ENCODE peak calls at places on chromosomes 16 and 17, in six cellular contexts. One of them, this sample, is unnamed.

GRCh38 chr17:49968380-49969133 is 433 bp upstream of the DLX4 start:
- DNase-seq in gastrocnemius medialis: peak; percentile 23
- DNase-seq in lung: peak; percentile 75
- DNase-seq in neural progenitor cell: peak; percentile 93
- DNase-seq in transverse colon: peak; percentile 63
- DNase-seq in PC-9: peak; percentile 80
- DNase-seq in this sample: peak; percentile 46

GRCh38 chr17:61139219-61139618 is 260.4 kb upstream of the TBX2 start:
- DNase-seq in gastrocnemius medialis: no peak
- DNase-seq in lung: no peak
- DNase-seq in neural progenitor cell: no peak
- DNase-seq in transverse colon: peak; percentile 45
- DNase-seq in PC-9: peak; percentile 35
- DNase-seq in this sample: no peak

GRCh38 chr16:81279375-81279774 is 35.4 kb upstream of the GAN start:
- DNase-seq in gastrocnemius medialis: no peak
- DNase-seq in lung: no peak
- DNase-seq in neural progenitor cell: no peak
- DNase-seq in transverse colon: no peak
- DNase-seq in PC-9: no peak
- DNase-seq in this sample: no peak

GRCh38 chr16:54275956-54276355 is 10.6 kb downstream of the IRX3 start:
- DNase-seq in gastrocnemius medialis: no peak
- DNase-seq in lung: no peak
- DNase-seq in neural progenitor cell: no peak
- DNase-seq in transverse colon: no peak
- DNase-seq in PC-9: no peak
- DNase-seq in this sample: no peak

GRCh38 chr16:16144416-16144815 is 78.9 kb downstream of the ABCC6 start:
- DNase-seq in gastrocnemius medialis: peak; percentile 26
- DNase-seq in lung: no peak
- DNase-seq in neural progenitor cell: no peak
- DNase-seq in transverse colon: no peak
- DNase-seq in PC-9: peak; percentile 63
- DNase-seq in this sample: no peak

GRCh38 chr17:18950944-18951905 is 740 bp upstream of the SLC5A10 start:
- DNase-seq in gastrocnemius medialis: no peak
- DNase-seq in lung: no peak
- DNase-seq in neural progenitor cell: no peak
- DNase-seq in transverse colon: no peak
- DNase-seq in PC-9: no peak
- DNase-seq in this sample: peak; percentile 62

GRCh38 chr16:4215106-4215505 is 26.8 kb downstream of the SRL start:
- DNase-seq in gastrocnemius medialis: peak; percentile 85
- DNase-seq in lung: no peak
- DNase-seq in neural progenitor cell: no peak
- DNase-seq in transverse colon: no peak
- DNase-seq in PC-9: no peak
- DNase-seq in this sample: no peak

GRCh38 chr17:2071421-2072281 is 16.7 kb downstream of the HIC1 start:
- DNase-seq in gastrocnemius medialis: no peak
- DNase-seq in lung: no peak
- DNase-seq in neural progenitor cell: no peak
- DNase-seq in transverse colon: peak; percentile 40
- DNase-seq in PC-9: no peak
- DNase-seq in this sample: no peak

GRCh38 chr17:2701161-2701995 is 10.2 kb downstream of the CLUH start:
- DNase-seq in gastrocnemius medialis: peak; percentile 20
- DNase-seq in lung: no peak
- DNase-seq in neural progenitor cell: no peak
- DNase-seq in transverse colon: no peak
- DNase-seq in PC-9: no peak
- DNase-seq in this sample: no peak

GRCh38 chr16:56985288-56985961 is 3.9 kb upstream of the NLRC5 start:
- DNase-seq in gastrocnemius medialis: peak; percentile 63
- DNase-seq in lung: peak; percentile 49
- DNase-seq in neural progenitor cell: no peak
- DNase-seq in transverse colon: peak; percentile 72
- DNase-seq in PC-9: peak; percentile 59
- DNase-seq in this sample: peak; percentile 54

GRCh38 chr16:81569361-81570034 is 124.9 kb downstream of the CMIP start:
- DNase-seq in gastrocnemius medialis: no peak
- DNase-seq in lung: no peak
- DNase-seq in neural progenitor cell: no peak
- DNase-seq in transverse colon: no peak
- DNase-seq in PC-9: no peak
- DNase-seq in this sample: no peak

GRCh38 chr17:1907818-1908698 is 78.3 kb downstream of the RPA1 start:
- DNase-seq in gastrocnemius medialis: no peak
- DNase-seq in lung: no peak
- DNase-seq in neural progenitor cell: peak; percentile 92
- DNase-seq in transverse colon: no peak
- DNase-seq in PC-9: no peak
- DNase-seq in this sample: peak; percentile 33

GRCh38 chr17:32267690-32268205 is 2.1 kb downstream of the RHBDL3 start:
- DNase-seq in gastrocnemius medialis: no peak
- DNase-seq in lung: no peak
- DNase-seq in neural progenitor cell: peak; percentile 37
- DNase-seq in transverse colon: no peak
- DNase-seq in PC-9: peak; percentile 22
- DNase-seq in this sample: no peak

GRCh38 chr16:76246587-76246986 is 30.6 kb upstream of the CNTNAP4 start:
- DNase-seq in gastrocnemius medialis: no peak
- DNase-seq in lung: no peak
- DNase-seq in neural progenitor cell: no peak
- DNase-seq in transverse colon: no peak
- DNase-seq in PC-9: no peak
- DNase-seq in this sample: no peak

GRCh38 chr16:67804853-67805542 is 1.4 kb downstream of the RANBP10 start:
- DNase-seq in gastrocnemius medialis: no peak
- DNase-seq in lung: no peak
- DNase-seq in neural progenitor cell: no peak
- DNase-seq in transverse colon: no peak
- DNase-seq in PC-9: no peak
- DNase-seq in this sample: no peak

GRCh38 chr16:85687651-85688471 is 893 bp downstream of the GINS2 start:
- DNase-seq in gastrocnemius medialis: no peak
- DNase-seq in lung: no peak
- DNase-seq in neural progenitor cell: no peak
- DNase-seq in transverse colon: peak; percentile 54
- DNase-seq in PC-9: no peak
- DNase-seq in this sample: no peak

GRCh38 chr16:84482001-84482891 is 22.2 kb downstream of the MEAK7 start:
- DNase-seq in gastrocnemius medialis: no peak
- DNase-seq in lung: no peak
- DNase-seq in neural progenitor cell: no peak
- DNase-seq in transverse colon: no peak
- DNase-seq in PC-9: no peak
- DNase-seq in this sample: peak; percentile 42

GRCh38 chr17:8248751-8249607 is at the start of gene PFAS:
- DNase-seq in gastrocnemius medialis: peak; percentile 92
- DNase-seq in lung: peak; percentile 96
- DNase-seq in neural progenitor cell: peak; percentile 97
- DNase-seq in transverse colon: peak; percentile 97
- DNase-seq in PC-9: peak; percentile 96
- DNase-seq in this sample: peak; percentile 97

GRCh38 chr16:30551781-30552180 is 6.4 kb downstream of the ZNF764 start:
- DNase-seq in gastrocnemius medialis: no peak
- DNase-seq in lung: peak; percentile 65
- DNase-seq in neural progenitor cell: no peak
- DNase-seq in transverse colon: no peak
- DNase-seq in PC-9: no peak
- DNase-seq in this sample: no peak

GRCh38 chr17:47741793-47742145 is 8.7 kb downstream of the TBX21 start:
- DNase-seq in gastrocnemius medialis: no peak
- DNase-seq in lung: no peak
- DNase-seq in neural progenitor cell: no peak
- DNase-seq in transverse colon: no peak
- DNase-seq in PC-9: no peak
- DNase-seq in this sample: no peak

GRCh38 chr17:65712383-65713267 is 151.2 kb upstream of the AXIN2 start:
- DNase-seq in gastrocnemius medialis: no peak
- DNase-seq in lung: no peak
- DNase-seq in neural progenitor cell: no peak
- DNase-seq in transverse colon: no peak
- DNase-seq in PC-9: no peak
- DNase-seq in this sample: no peak

GRCh38 chr16:54431041-54431996 is 144.7 kb upstream of the IRX3 start:
- DNase-seq in gastrocnemius medialis: no peak
- DNase-seq in lung: no peak
- DNase-seq in neural progenitor cell: no peak
- DNase-seq in transverse colon: no peak
- DNase-seq in PC-9: no peak
- DNase-seq in this sample: no peak

GRCh38 chr17:49344914-49345313 is 17.1 kb downstream of the ZNF652 start:
- DNase-seq in gastrocnemius medialis: no peak
- DNase-seq in lung: no peak
- DNase-seq in neural progenitor cell: no peak
- DNase-seq in transverse colon: no peak
- DNase-seq in PC-9: no peak
- DNase-seq in this sample: no peak

GRCh38 chr16:263944-264343 is 11.8 kb downstream of the RGS11 start:
- DNase-seq in gastrocnemius medialis: no peak
- DNase-seq in lung: no peak
- DNase-seq in neural progenitor cell: no peak
- DNase-seq in transverse colon: no peak
- DNase-seq in PC-9: no peak
- DNase-seq in this sample: no peak

GRCh38 chr16:49019081-49019633 is 262.5 kb downstream of the CBLN1 start:
- DNase-seq in gastrocnemius medialis: no peak
- DNase-seq in lung: no peak
- DNase-seq in neural progenitor cell: peak; percentile 67
- DNase-seq in transverse colon: no peak
- DNase-seq in PC-9: no peak
- DNase-seq in this sample: no peak

GRCh38 chr16:51408357-51408756 is 257.3 kb upstream of the SALL1 start:
- DNase-seq in gastrocnemius medialis: no peak
- DNase-seq in lung: no peak
- DNase-seq in neural progenitor cell: no peak
- DNase-seq in transverse colon: no peak
- DNase-seq in PC-9: no peak
- DNase-seq in this sample: no peak

GRCh38 chr16:87735270-87736002 is 30.4 kb downstream of the KLHDC4 start:
- DNase-seq in gastrocnemius medialis: no peak
- DNase-seq in lung: no peak
- DNase-seq in neural progenitor cell: no peak
- DNase-seq in transverse colon: no peak
- DNase-seq in PC-9: no peak
- DNase-seq in this sample: no peak

GRCh38 chr16:57349212-57350031 is 9.2 kb upstream of the CCL22 start:
- DNase-seq in gastrocnemius medialis: no peak
- DNase-seq in lung: peak; percentile 27
- DNase-seq in neural progenitor cell: no peak
- DNase-seq in transverse colon: peak; percentile 32
- DNase-seq in PC-9: no peak
- DNase-seq in this sample: no peak

GRCh38 chr17:27756467-27757371 is 43.6 kb downstream of the NOS2 start:
- DNase-seq in gastrocnemius medialis: no peak
- DNase-seq in lung: peak; percentile 50
- DNase-seq in neural progenitor cell: peak; percentile 64
- DNase-seq in transverse colon: peak; percentile 68
- DNase-seq in PC-9: peak; percentile 51
- DNase-seq in this sample: no peak

GRCh38 chr16:55510185-55510805 is 1.4 kb downstream of the LPCAT2 start:
- DNase-seq in gastrocnemius medialis: no peak
- DNase-seq in lung: no peak
- DNase-seq in neural progenitor cell: no peak
- DNase-seq in transverse colon: no peak
- DNase-seq in PC-9: no peak
- DNase-seq in this sample: no peak

GRCh38 chr16:87897563-87898505 is 28.5 kb upstream of the SLC7A5 start:
- DNase-seq in gastrocnemius medialis: no peak
- DNase-seq in lung: no peak
- DNase-seq in neural progenitor cell: no peak
- DNase-seq in transverse colon: no peak
- DNase-seq in PC-9: no peak
- DNase-seq in this sample: no peak

GRCh38 chr17:17892731-17893130 is 55.9 kb upstream of the SREBF1 start:
- DNase-seq in gastrocnemius medialis: no peak
- DNase-seq in lung: no peak
- DNase-seq in neural progenitor cell: no peak
- DNase-seq in transverse colon: no peak
- DNase-seq in PC-9: no peak
- DNase-seq in this sample: no peak
- H3K27me3 ChIP-seq in gastrocnemius medialis: no peaks in the 10 kb centered on the region
- H3K27me3 ChIP-seq in lung: no peaks in the 10 kb centered on the region
- H3K27me3 ChIP-seq in neural progenitor cell: no peaks in the 10 kb centered on the region
- H3K27me3 ChIP-seq in transverse colon: no peaks in the 10 kb centered on the region
- H3K27me3 ChIP-seq in PC-9: no peaks in the 10 kb centered on the region
- H3K27me3 ChIP-seq in this sample: no peaks in the 10 kb centered on the region

DNA sequence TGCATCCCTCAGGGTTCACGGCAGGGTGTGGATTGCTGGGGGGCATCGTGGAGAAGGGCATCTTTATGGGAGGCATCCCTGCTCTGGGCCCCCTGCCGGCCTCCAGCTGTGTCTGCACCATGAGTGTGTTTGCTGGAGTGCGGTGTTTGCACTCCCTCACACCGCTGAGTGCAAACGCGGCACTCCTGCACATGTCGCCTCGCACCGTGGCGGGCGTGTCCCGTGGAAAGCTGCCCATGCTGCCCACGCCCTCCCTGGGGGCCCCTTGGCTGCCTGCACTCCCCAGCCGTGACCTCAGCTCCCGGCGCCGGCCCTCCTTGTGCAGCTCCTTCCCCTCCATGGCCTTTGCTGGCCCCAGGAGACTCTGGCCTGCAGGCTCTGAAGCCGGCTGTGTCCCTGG is 74.6 kb upstream of the ZNF750 start:
- DNase-seq in gastrocnemius medialis: peak; percentile 51
- DNase-seq in lung: no peak
- DNase-seq in neural progenitor cell: no peak
- DNase-seq in transverse colon: no peak
- DNase-seq in PC-9: no peak
- DNase-seq in this sample: peak; percentile 73
- TF ChIP-seq CTCF in gastrocnemius medialis: peak; percentile 64
- TF ChIP-seq CTCF in lung: no peak
- TF ChIP-seq CTCF in neural progenitor cell: no peak
- TF ChIP-seq CTCF in transverse colon: peak; percentile 52
- TF ChIP-seq CTCF in PC-9: no peak
- TF ChIP-seq CTCF in this sample: peak; percentile 26

GRCh38 chr17:6775871-6776405 is at the start of gene FBXO39:
- DNase-seq in gastrocnemius medialis: no peak
- DNase-seq in lung: no peak
- DNase-seq in neural progenitor cell: peak; percentile 66
- DNase-seq in transverse colon: no peak
- DNase-seq in PC-9: no peak
- DNase-seq in this sample: no peak

GRCh38 chr17:6768447-6768846 is 7.6 kb upstream of the FBXO39 start:
- DNase-seq in gastrocnemius medialis: no peak
- DNase-seq in lung: no peak
- DNase-seq in neural progenitor cell: no peak
- DNase-seq in transverse colon: no peak
- DNase-seq in PC-9: no peak
- DNase-seq in this sample: no peak

GRCh38 chr17:6772016-6772415 is 4.0 kb upstream of the FBXO39 start:
- DNase-seq in gastrocnemius medialis: no peak
- DNase-seq in lung: no peak
- DNase-seq in neural progenitor cell: no peak
- DNase-seq in transverse colon: no peak
- DNase-seq in PC-9: no peak
- DNase-seq in this sample: no peak
- H3K27me3 ChIP-seq in gastrocnemius medialis: peaks cover 31% of the 10 kb centered on the region
- H3K27me3 ChIP-seq in lung: no peaks in the 10 kb centered on the region
- H3K27me3 ChIP-seq in neural progenitor cell: peaks cover 53% of the 10 kb centered on the region
- H3K27me3 ChIP-seq in transverse colon: peaks cover 23% of the 10 kb centered on the region
- H3K27me3 ChIP-seq in PC-9: no peaks in the 10 kb centered on the region
- H3K27me3 ChIP-seq in this sample: no peaks in the 10 kb centered on the region

GRCh38 chr17:68327823-68328557 is 36.7 kb downstream of the ARSG start:
- DNase-seq in gastrocnemius medialis: no peak
- DNase-seq in lung: no peak
- DNase-seq in neural progenitor cell: no peak
- DNase-seq in transverse colon: no peak
- DNase-seq in PC-9: no peak
- DNase-seq in this sample: no peak
- TF ChIP-seq CTCF in gastrocnemius medialis: no peak
- TF ChIP-seq CTCF in lung: no peak
- TF ChIP-seq CTCF in neural progenitor cell: peak; percentile 11
- TF ChIP-seq CTCF in transverse colon: no peak
- TF ChIP-seq CTCF in PC-9: no peak
- TF ChIP-seq CTCF in this sample: no peak